ENCODE peak calls at places on chromosomes 13 and 19, in seven cellular contexts. D is mesendoderm, E is IMR-90, L is H9, S is H1, R is mesenchymal stem cell, M is trophoblast cell. C is an unnamed sample.

GRCh38 chr13:75357576-75358295 is 124.2 kb downstream of the TBC1D4 start:
- DNase-seq in D (peak; percentile 86), E (peak; percentile 68), L (peak; percentile 68), S (peak; percentile 17), R (peak; percentile 62), M (peak; percentile 63), C (peak; percentile 20)

GRCh38 chr19:29483641-29483920 is 42.2 kb upstream of the VSTM2B start:
- DNase-seq in D (no peak), E (no peak), L (peak; percentile 5), S (no peak), R (no peak), M (no peak), C (no peak)

GRCh38 chr13:105037064-105037463 is 1498.4 kb downstream of the EFNB2 start:
- DNase-seq in D (no peak), E (no peak), L (no peak), S (no peak), R (no peak), M (no peak), C (no peak)

GRCh38 chr19:35495107-35496064 is 5.1 kb upstream of the KRTDAP start:
- DNase-seq in D (peak; percentile 80), E (peak; percentile 55), L (peak; percentile 76), S (no peak), R (peak; percentile 63), M (peak; percentile 83), C (peak; percentile 51)

GRCh38 chr19:38915329-38916321 is 3.6 kb upstream of the CCER2 start:
- DNase-seq in D (no peak), E (no peak), L (no peak), S (no peak), R (no peak), M (no peak), C (no peak)

GRCh38 chr13:66506979-66507378 is 723.2 kb downstream of the PCDH9 start:
- DNase-seq in D (no peak), E (peak; percentile 28), L (no peak), S (no peak), R (peak; percentile 23), M (no peak), C (no peak)

GRCh38 chr19:56066152-56067023 is 54.7 kb downstream of the ZNF787 start:
- DNase-seq in D (peak; percentile 66), E (peak; percentile 19), L (peak; percentile 79), S (no peak), R (peak; percentile 50), M (peak; percentile 61), C (peak; percentile 78)

GRCh38 chr13:42396901-42397670 is 125.1 kb downstream of the AKAP11 start:
- DNase-seq in D (no peak), E (no peak), L (no peak), S (no peak), R (no peak), M (no peak), C (no peak)

GRCh38 chr13:40102854-40103253 is 447.4 kb downstream of the COG6 start:
- DNase-seq in D (no peak), E (peak; percentile 65), L (no peak), S (no peak), R (peak; percentile 17), M (no peak), C (no peak)

GRCh38 chr13:110388141-110388943 is 81.3 kb downstream of the COL4A2 start:
- DNase-seq in D (peak; percentile 59), E (peak; percentile 83), L (peak; percentile 66), S (no peak), R (peak; percentile 98), M (peak; percentile 86), C (no peak)

GRCh38 chr13:30441304-30441703 is 19.0 kb downstream of the UBE2L5 start:
- DNase-seq in D (no peak), E (peak; percentile 19), L (no peak), S (no peak), R (no peak), M (no peak), C (no peak)

GRCh38 chr13:99215466-99215865 is 14.8 kb downstream of the UBAC2 start:
- DNase-seq in D (no peak), E (no peak), L (peak; percentile 43), S (no peak), R (no peak), M (no peak), C (no peak)

GRCh38 chr13:104256701-104257100 is 1190.5 kb upstream of the SLC10A2 start:
- DNase-seq in D (no peak), E (no peak), L (no peak), S (no peak), R (no peak), M (no peak), C (no peak)

GRCh38 chr13:83167203-83167602 is 715.1 kb downstream of the SLITRK1 start:
- DNase-seq in D (no peak), E (no peak), L (no peak), S (no peak), R (no peak), M (no peak), C (no peak)
- H4K8ac ChIP-seq in D (no peak overlapping the region), E (no peak overlapping the region), L (no peak overlapping the region), S (no peak overlapping the region), R (no peak overlapping the region), M (no peak overlapping the region), C (no peak overlapping the region)

GRCh38 chr13:31950121-31950810 is 81.3 kb upstream of the FRY start:
- DNase-seq in D (no peak), E (no peak), L (no peak), S (no peak), R (no peak), M (no peak), C (no peak)

GRCh38 chr13:31945202-31945978 is 86.2 kb upstream of the FRY start:
- DNase-seq in D (peak; percentile 55), E (peak; percentile 81), L (peak; percentile 39), S (no peak), R (peak; percentile 45), M (peak; percentile 34), C (no peak)

GRCh38 chr13:31947105-31947504 is 84.5 kb upstream of the FRY start:
- DNase-seq in D (peak; percentile 39), E (no peak), L (no peak), S (no peak), R (peak; percentile 23), M (no peak), C (no peak)

GRCh38 chr13:31946091-31946770 is 85.3 kb upstream of the FRY start:
- DNase-seq in D (no peak), E (peak; percentile 29), L (no peak), S (no peak), R (no peak), M (peak; percentile 64), C (no peak)

DNA sequence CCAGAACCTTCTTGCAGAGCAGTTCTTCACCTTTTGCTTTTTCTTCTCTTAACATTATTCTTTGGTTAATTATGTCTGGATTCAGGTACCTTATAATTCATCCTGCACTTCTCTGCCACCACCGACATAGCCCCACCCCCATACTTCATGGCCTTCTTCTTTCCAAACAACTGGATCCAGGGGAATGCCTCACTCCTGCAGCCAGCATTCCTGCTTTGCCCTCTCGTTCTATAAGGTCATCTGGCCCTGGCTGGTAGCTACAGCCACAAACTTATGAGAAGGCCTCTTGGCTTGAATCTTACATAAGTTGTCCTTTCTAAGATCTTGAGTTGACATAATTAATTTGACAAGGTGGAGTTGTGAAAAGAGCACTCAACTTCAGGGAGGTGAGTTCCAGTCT is 84.1 kb upstream of the FRY start:
- DNase-seq in D (no peak), E (no peak), L (no peak), S (no peak), R (peak; percentile 45), M (no peak), C (no peak)
- H4K8ac ChIP-seq in D (no peak overlapping the region), E (peak overlapping the region; percentile 39), L (no peak overlapping the region), S (no peak overlapping the region), R (no peak overlapping the region), M (no peak overlapping the region), C (no peak overlapping the region)

GRCh38 chr19:43826787-43827754 is at the start of gene ZNF283:
- DNase-seq in D (peak; percentile 97), E (peak; percentile 89), L (peak; percentile 97), S (peak; percentile 85), R (peak; percentile 93), M (peak; percentile 94), C (peak; percentile 84)
- H4K8ac ChIP-seq in D (no peak within 1 kb of the TSS), E (peak within 1 kb of the TSS; percentile 94), L (no peak within 1 kb of the TSS), S (no peak within 1 kb of the TSS), R (peak within 1 kb of the TSS; percentile 86), M (peak within 1 kb of the TSS; percentile 91), C (peak within 1 kb of the TSS; percentile 45)

DNA sequence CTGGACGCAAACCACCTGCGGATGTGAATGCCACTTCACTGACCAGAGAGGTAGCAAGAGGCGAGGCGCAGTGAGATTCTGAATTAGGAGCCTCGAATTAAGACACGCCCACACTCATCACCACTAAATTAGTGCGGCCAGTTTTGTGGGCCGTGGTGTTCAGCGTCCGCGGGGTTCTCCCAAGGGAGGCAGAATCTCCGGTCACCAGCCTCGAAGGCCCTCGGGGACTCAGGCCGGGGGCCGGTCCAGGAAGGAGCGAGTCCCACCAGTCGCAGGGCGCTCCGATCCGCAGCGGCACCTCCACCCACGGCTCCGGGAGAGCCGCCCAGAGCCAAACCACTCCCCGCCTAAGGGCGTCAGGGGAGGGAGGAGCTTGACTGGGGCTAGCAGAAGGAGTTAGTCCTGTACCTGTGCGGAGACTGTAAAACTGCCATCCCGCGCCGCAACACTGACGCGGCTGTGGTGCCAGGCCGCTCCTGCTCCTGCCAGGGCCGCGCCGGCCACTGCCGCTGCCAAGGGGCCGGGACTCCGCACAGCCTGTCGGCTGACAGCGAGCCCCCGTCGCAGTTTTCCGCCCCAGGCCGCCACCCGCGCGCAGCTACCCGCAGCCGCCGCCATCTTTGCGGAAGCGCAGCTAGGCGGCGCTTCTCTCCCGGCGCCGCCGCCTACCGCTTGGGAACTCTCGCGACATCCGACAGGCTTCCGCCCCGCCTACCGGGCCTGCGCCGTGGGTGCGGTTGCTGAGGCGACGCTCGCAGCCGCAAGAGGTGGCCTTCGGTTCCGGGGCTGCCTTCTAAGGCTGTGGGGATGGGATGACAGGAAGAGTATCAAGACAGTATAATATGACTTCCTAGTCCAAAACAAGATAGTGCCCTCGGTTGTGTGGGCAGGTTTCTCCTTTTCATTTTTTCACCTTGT is at the start of gene MICU2:
- DNase-seq in D (peak; percentile 97), E (peak; percentile 93), L (peak; percentile 94), S (peak; percentile 75), R (peak; percentile 95), M (peak; percentile 98), C (peak; percentile 86)
- H4K8ac ChIP-seq in D (peak within 1 kb of the TSS; percentile 56), E (peak within 1 kb of the TSS; percentile 93), L (no peak within 1 kb of the TSS), S (peak within 1 kb of the TSS; percentile 98), R (peak within 1 kb of the TSS; percentile 100), M (peak within 1 kb of the TSS; percentile 100), C (peak within 1 kb of the TSS; percentile 100)

C was measured in neuronal stem cell.